ENCODE peak calls at places on chromosomes 4 and X, in ten cellular contexts. K is H9, L is type B pancreatic cell, O is HCT116, J is lower leg skin, X is heart left ventricle, H is kidney, G is astrocyte, T is K562, I is uterus. B is an unnamed sample.

GRCh38 chr4:81676552-81676951 is 204.8 kb upstream of the RASGEF1B start:
- DNase-seq in J (no peak), G (no peak), K (no peak), X (no peak), L (no peak), T (no peak), H (no peak), I (peak), O (no peak), B (no peak)

GRCh38 chr4:137597751-137598493 is 65.6 kb upstream of the PCDH18 start:
- DNase-seq in T (no peak), K (no peak), I (no peak), J (no peak), L (no peak), G (peak), X (no peak), O (no peak), H (no peak), B (no peak)

GRCh38 chrX:1492421-1493012 is 39.8 kb upstream of the ASMTL start:
- DNase-seq in O (no peak), L (no peak), H (no peak), G (no peak), T (no peak), I (no peak), X (no peak), J (peak), K (no peak), B (no peak)

GRCh38 chr4:178448372-178449040 is 1006.3 kb upstream of the AGA start:
- DNase-seq in I (no peak), X (no peak), T (no peak), O (no peak), J (no peak), G (no peak), L (no peak), K (no peak), H (no peak), B (no peak)

GRCh38 chrX:138709886-138710285 is 1.6 kb downstream of the FGF13 start:
- DNase-seq in L (no peak), K (no peak), T (no peak), X (no peak), G (no peak), O (no peak), H (no peak), I (no peak), J (no peak), B (no peak)

GRCh38 chrX:40130207-40130606 is 32.4 kb upstream of the BCOR start:
- DNase-seq in H (no peak), G (peak), L (no peak), K (no peak), O (peak), J (no peak), I (peak), X (no peak), T (no peak), B (no peak)

GRCh38 chrX:56733459-56734046 is 4.5 kb downstream of the NBDY start:
- DNase-seq in K (no peak), T (peak), L (no peak), O (no peak), H (no peak), I (peak), J (no peak), G (no peak), X (peak), B (peak)

GRCh38 chr4:10808591-10808990 is 124.0 kb upstream of the CLNK start:
- DNase-seq in G (peak), L (no peak), O (no peak), J (no peak), H (no peak), X (peak), T (no peak), K (no peak), I (peak), B (no peak)

GRCh38 chrX:139202742-139203410 is 327.7 kb upstream of the F9 start:
- DNase-seq in J (no peak), T (no peak), X (no peak), K (peak), H (peak), O (no peak), G (no peak), L (no peak), I (no peak), B (no peak)

GRCh38 chrX:49209434-49210251 is 9.7 kb upstream of the SYP start:
- DNase-seq in L (no peak), X (no peak), G (no peak), K (peak), O (no peak), H (no peak), I (no peak), T (peak), J (no peak), B (no peak)

GRCh38 chr4:173879286-173879908 is 349.4 kb upstream of the HAND2 start:
- DNase-seq in L (no peak), H (no peak), I (no peak), J (no peak), T (no peak), G (no peak), K (no peak), X (no peak), O (no peak), B (no peak)

GRCh38 chrX:56800801-56801200 is 71.8 kb downstream of the NBDY start:
- DNase-seq in L (no peak), J (no peak), G (no peak), H (no peak), O (no peak), X (no peak), T (no peak), K (peak), I (no peak), B (no peak)

GRCh38 chr4:145829629-145830395 is 108.8 kb downstream of the ZNF827 start:
- DNase-seq in T (no peak), G (no peak), H (no peak), J (no peak), O (no peak), L (no peak), I (no peak), X (no peak), K (no peak), B (no peak)

GRCh38 chr4:102007959-102008425 is 217.5 kb downstream of the BANK1 start:
- DNase-seq in O (no peak), L (no peak), I (no peak), H (no peak), T (no peak), K (no peak), X (no peak), G (no peak), J (no peak), B (no peak)

GRCh38 chr4:152460488-152460887 is 75.4 kb downstream of the FBXW7 start:
- DNase-seq in G (peak), L (no peak), X (no peak), K (no peak), J (no peak), I (no peak), H (no peak), O (no peak), T (no peak), B (no peak)

GRCh38 chr4:37865450-37865849 is 25.4 kb upstream of the TBC1D1 start:
- DNase-seq in J (no peak), T (no peak), I (no peak), X (no peak), H (no peak), L (no peak), K (no peak), G (peak), O (no peak), B (no peak)

GRCh38 chr4:123892997-123893745 is 496.6 kb downstream of the SPRY1 start:
- DNase-seq in X (no peak), H (no peak), O (no peak), J (no peak), L (no peak), T (no peak), K (no peak), I (no peak), G (peak), B (no peak)

GRCh38 chr4:52202251-52202779 is 151.2 kb downstream of the SPATA18 start:
- DNase-seq in L (no peak), I (no peak), H (no peak), J (no peak), K (no peak), G (no peak), X (no peak), O (no peak), T (no peak), B (no peak)

GRCh38 chr4:11297201-11297600 is 131.5 kb downstream of the HS3ST1 start:
- DNase-seq in O (peak), I (no peak), K (no peak), T (no peak), H (no peak), G (peak), J (no peak), X (no peak), L (no peak), B (no peak)

GRCh38 chr4:188295899-188296298 is 156.7 kb downstream of the TRIML1 start:
- DNase-seq in X (no peak), H (no peak), G (no peak), K (no peak), L (no peak), J (no peak), O (no peak), I (no peak), T (no peak), B (no peak)

GRCh38 chr4:109462297-109462696 is 28.7 kb downstream of the SEC24B start:
- DNase-seq in O (no peak), X (no peak), H (no peak), L (no peak), T (no peak), G (no peak), I (no peak), J (no peak), K (no peak), B (no peak)

GRCh38 chr4:73916172-73916925 is 47.2 kb downstream of the CXCL1 start:
- DNase-seq in I (no peak), H (no peak), T (no peak), G (peak), O (no peak), L (no peak), J (no peak), K (no peak), X (no peak), B (no peak)

GRCh38 chr4:113349400-113349799 is 299.9 kb downstream of the ANK2 start:
- DNase-seq in O (no peak), K (no peak), J (no peak), T (no peak), G (no peak), L (no peak), H (no peak), I (no peak), X (no peak), B (no peak)

GRCh38 chrX:146385529-146385928 is 424.0 kb upstream of the CXorf51B start:
- DNase-seq in J (no peak), G (no peak), O (no peak), H (no peak), T (no peak), X (no peak), I (no peak), K (no peak), L (no peak), B (no peak)

GRCh38 chr4:6582889-6583504 is 8.0 kb downstream of the MAN2B2 start:
- DNase-seq in H (no peak), X (no peak), T (peak), K (no peak), G (peak), I (no peak), O (peak), J (no peak), L (no peak), B (no peak)

GRCh38 chrX:139724626-139725025 is 16.7 kb upstream of the MCF2 start:
- DNase-seq in I (no peak), T (no peak), X (no peak), G (peak), J (no peak), K (no peak), H (no peak), L (no peak), O (no peak), B (no peak)

GRCh38 chrX:46268429-46268828 is 276.8 kb downstream of the ZNF674 start:
- DNase-seq in K (no peak), L (no peak), G (peak), O (peak), X (no peak), I (no peak), J (no peak), H (no peak), T (no peak), B (no peak)

GRCh38 chr4:164734476-164734875 is 19.5 kb upstream of the SMIM31 start:
- DNase-seq in T (no peak), X (no peak), I (no peak), O (no peak), L (no peak), K (no peak), H (no peak), J (no peak), G (no peak), B (no peak)

DNA sequence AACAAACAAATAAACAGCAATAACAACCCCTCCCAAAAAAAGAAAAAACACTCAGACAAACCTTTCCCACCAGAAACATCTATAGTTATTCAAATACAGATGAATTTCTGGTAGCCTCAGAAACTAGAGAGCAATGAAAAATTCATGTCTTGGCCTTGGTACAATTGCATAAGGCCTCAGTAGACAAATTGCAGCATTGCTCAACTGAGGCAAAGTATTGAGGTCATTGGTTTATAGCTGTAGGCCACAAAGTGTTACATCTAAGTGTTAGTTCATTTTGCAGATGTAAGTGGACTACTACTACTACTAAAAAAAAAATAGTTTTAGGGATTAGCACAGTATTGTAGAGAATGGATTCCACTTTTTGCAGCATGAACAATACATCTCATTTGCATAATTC is 2268.3 kb downstream of the ARAP2 start:
- DNase-seq in H (no peak), X (no peak), I (no peak), L (no peak), O (no peak), G (no peak), K (no peak), T (no peak), J (no peak), B (no peak)
- TF ChIP-seq CTCF in H (no peak), X (no peak), I (no peak), L (no peak), O (no peak), G (no peak), K (no peak), T (no peak), J (no peak), B (no peak)

GRCh38 chrX:119682019-119682989 is 10.7 kb downstream of the SEPTIN6 start:
- DNase-seq in H (no peak), X (no peak), T (no peak), G (no peak), L (no peak), K (no peak), J (no peak), O (no peak), I (no peak), B (no peak)
- TF ChIP-seq CTCF in H (no peak), X (no peak), T (no peak), G (no peak), L (no peak), K (no peak), J (no peak), O (no peak), I (no peak), B (no peak)

GRCh38 chr4:103429283-103429682 is 231.1 kb upstream of the CENPE start:
- DNase-seq in L (no peak), X (no peak), O (peak), G (no peak), T (no peak), I (no peak), J (no peak), H (no peak), K (peak), B (no peak)
- TF ChIP-seq CTCF in L (peak), X (no peak), O (peak), G (no peak), T (no peak), I (no peak), J (no peak), H (no peak), K (peak), B (no peak)

GRCh38 chrX:115948018-115948923 is 222.3 kb upstream of the AGTR2 start:
- DNase-seq in K (no peak), H (no peak), L (no peak), G (no peak), T (no peak), J (no peak), X (no peak), O (no peak), I (no peak), B (no peak)
- TF ChIP-seq CTCF in K (peak), H (no peak), L (no peak), G (no peak), T (peak), J (no peak), X (no peak), O (no peak), I (no peak), B (no peak)

DNA sequence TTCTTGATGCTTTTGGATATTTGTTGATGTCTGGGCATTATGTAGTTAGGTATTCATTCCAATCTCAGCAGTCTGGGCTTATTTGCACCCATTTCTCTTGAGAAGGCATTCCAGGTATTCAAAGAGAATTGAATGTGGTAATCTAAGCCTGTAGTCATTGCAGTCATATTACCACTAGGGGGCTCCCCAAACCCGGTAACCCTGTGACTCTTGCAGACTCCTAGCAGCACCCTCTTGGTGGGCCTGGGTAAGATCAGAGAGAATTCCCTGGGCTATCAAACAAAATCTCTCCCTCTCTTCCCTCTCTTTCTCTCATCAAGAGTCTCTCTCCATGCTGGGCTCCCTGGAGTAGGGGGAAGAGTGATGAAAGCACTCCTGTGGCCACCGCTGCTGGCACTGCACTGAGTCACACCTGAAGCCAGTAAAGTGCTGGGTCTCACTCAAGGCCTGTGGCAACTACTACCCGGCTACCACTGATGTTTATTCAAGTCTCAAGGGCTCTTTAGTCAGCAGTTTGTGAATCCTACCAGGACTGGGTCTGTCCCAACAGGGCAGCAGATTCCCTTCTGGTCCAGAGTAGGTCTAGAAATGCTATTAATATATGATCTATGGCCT is 187.7 kb upstream of the NUDT10 start:
- DNase-seq in J (no peak), G (peak), T (peak), L (no peak), K (peak), X (no peak), H (no peak), O (no peak), I (no peak), B (no peak)
- TF ChIP-seq CTCF in J (no peak), G (peak), T (peak), L (peak), K (peak), X (peak), H (peak), O (peak), I (peak), B (peak)

DNA sequence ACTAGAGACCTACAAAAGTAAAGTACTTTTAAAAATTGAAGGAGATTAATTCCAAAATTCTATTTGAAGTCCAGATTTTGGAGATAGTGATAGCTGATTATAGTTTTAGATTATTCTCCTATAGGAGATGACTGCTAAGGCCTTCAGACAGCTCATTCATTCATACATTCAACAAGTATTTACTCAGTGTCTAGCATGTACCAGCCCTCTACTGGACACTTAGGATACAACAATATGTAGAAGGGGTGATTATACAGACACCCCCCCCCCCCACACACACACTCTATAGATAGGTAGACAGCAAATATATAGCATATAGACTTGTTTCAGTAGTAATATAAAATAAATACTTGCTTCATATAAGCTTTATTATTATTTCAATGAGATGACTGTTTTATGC is 60.4 kb upstream of the TAF9B start:
- DNase-seq in I (no peak), O (peak), T (peak), K (no peak), X (no peak), J (no peak), H (no peak), G (no peak), L (no peak), B (no peak)
- TF ChIP-seq CTCF in I (no peak), O (peak), T (peak), K (peak), X (peak), J (no peak), H (peak), G (no peak), L (peak), B (peak)

GRCh38 chrX:151151668-151152267 is 24.6 kb upstream of the GPR50 start:
- DNase-seq in X (peak), O (peak), H (no peak), J (no peak), G (peak), I (no peak), L (no peak), T (peak), K (peak), B (no peak)

GRCh38 chrX:151155234-151155633 is 21.1 kb upstream of the GPR50 start:
- DNase-seq in O (no peak), H (no peak), K (no peak), J (no peak), I (no peak), G (no peak), X (no peak), T (no peak), L (no peak), B (no peak)

DNA sequence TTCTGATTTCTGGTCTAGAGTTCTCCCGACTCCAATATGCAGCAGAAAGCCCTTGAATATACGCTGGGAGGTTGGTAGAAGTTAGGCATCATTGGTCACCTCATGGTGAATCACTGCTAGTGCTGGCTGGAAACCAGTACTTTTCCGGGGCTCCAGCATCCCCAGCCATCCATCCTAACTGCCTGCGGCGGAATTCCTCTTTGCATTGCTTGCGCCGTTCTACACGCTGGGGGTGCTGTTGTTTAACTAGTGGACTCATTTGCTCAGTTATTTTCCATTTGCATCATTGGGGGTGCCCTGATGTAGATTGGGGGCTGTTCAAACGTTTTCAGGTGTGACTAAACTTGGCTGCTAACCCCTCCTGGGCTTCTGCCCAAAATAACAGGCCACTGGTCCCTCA is 23.3 kb upstream of the GPR50 start:
- DNase-seq in K (peak), L (no peak), T (no peak), O (no peak), H (no peak), I (no peak), J (no peak), G (peak), X (no peak), B (no peak)
- TF ChIP-seq CTCF in K (peak), L (peak), T (peak), O (no peak), H (no peak), I (no peak), J (no peak), G (no peak), X (no peak), B (no peak)

DNA sequence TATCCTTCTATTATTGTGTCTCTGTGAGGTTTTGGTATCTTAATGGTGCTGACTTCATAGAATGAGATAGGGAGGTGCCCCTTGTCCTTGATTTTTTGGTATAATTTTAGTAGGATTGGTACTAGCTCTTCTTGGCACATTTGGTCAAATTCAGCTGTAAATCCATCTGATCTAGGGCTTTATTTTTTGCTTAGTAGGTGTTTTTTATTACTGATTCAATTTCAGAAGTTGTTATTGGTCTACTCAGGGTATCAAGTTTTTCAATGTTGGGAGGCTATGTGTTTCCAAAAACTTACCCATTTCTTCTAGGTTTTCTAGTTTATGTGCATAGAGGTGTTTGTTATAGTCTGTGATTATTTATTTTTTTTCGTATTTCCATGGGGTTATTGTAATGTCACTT is 103.3 kb downstream of the SH3BGRL start:
- DNase-seq in G (no peak), O (no peak), I (no peak), H (no peak), K (no peak), J (no peak), T (no peak), L (no peak), X (no peak), B (no peak)
- TF ChIP-seq CTCF in G (no peak), O (no peak), I (no peak), H (no peak), K (no peak), J (no peak), T (no peak), L (no peak), X (no peak), B (no peak)

GRCh38 chrX:34341258-34341657 is 209.1 kb upstream of the FAM47A start:
- DNase-seq in I (no peak), J (no peak), G (no peak), L (no peak), H (no peak), O (no peak), X (no peak), T (no peak), K (no peak), B (no peak)
- TF ChIP-seq CTCF in I (no peak), J (no peak), G (no peak), L (peak), H (no peak), O (no peak), X (no peak), T (no peak), K (peak), B (no peak)

B was measured in CD14-positive monocyte.